ENCODE peak calls at places on chromosomes 16 and 17, in five cellular contexts. J is CD8-positive, alpha-beta T cell; I is hepatocyte; Z is right lobe of liver; T is left ventricle myocardium inferior. S is an unnamed sample.

GRCh38 chr16:51773051-51773450 is 622.0 kb upstream of the SALL1 start:
- DNase-seq in T (no peak), J (no peak), Z (no peak), I (no peak), S (no peak)

GRCh38 chr16:7849891-7850290 is 517.2 kb downstream of the RBFOX1 start:
- DNase-seq in J (no peak), T (no peak), Z (no peak), I (no peak), S (no peak)

GRCh38 chr16:72978212-72978611 is 69.7 kb downstream of the ZFHX3 start:
- DNase-seq in Z (peak), J (no peak), I (no peak), T (no peak), S (no peak)

GRCh38 chr16:81565633-81566032 is 121.0 kb downstream of the CMIP start:
- DNase-seq in Z (no peak), I (no peak), T (no peak), J (no peak), S (no peak)

GRCh38 chr16:67011274-67011673 is 17.7 kb upstream of the CBFB start:
- DNase-seq in Z (no peak), J (no peak), T (no peak), I (no peak), S (no peak)

GRCh38 chr17:74156878-74157277 is 46.6 kb upstream of the RPL38 start:
- DNase-seq in I (no peak), T (no peak), J (no peak), Z (no peak), S (no peak)

GRCh38 chr17:37483311-37484039 is 6.2 kb upstream of the DUSP14 start:
- DNase-seq in I (peak), Z (no peak), J (no peak), T (no peak), S (no peak)

GRCh38 chr17:74089869-74090464 is 113.5 kb upstream of the RPL38 start:
- DNase-seq in J (no peak), Z (peak), T (no peak), I (peak), S (no peak)

GRCh38 chr16:83068686-83069085 is 441.9 kb downstream of the CDH13 start:
- DNase-seq in T (no peak), I (no peak), Z (no peak), J (no peak), S (no peak)

GRCh38 chr17:33370384-33370783 is 77.3 kb upstream of the ASIC2 start:
- DNase-seq in T (no peak), I (no peak), J (no peak), Z (no peak), S (no peak)

GRCh38 chr16:23521037-23521743 is 10.9 kb upstream of the GGA2 start:
- DNase-seq in J (no peak), I (no peak), Z (no peak), T (no peak), S (no peak)

GRCh38 chr16:49422896-49423295 is 49.3 kb downstream of the C16orf78 start:
- DNase-seq in T (no peak), Z (no peak), I (no peak), J (no peak), S (no peak)

GRCh38 chr17:16288860-16289571 is 64.3 kb downstream of the CENPV start:
- DNase-seq in I (peak), Z (no peak), T (no peak), J (no peak), S (no peak)

GRCh38 chr16:55701442-55702319 is 45.9 kb downstream of the SLC6A2 start:
- DNase-seq in I (peak), J (peak), Z (peak), T (peak), S (peak)

GRCh38 chr16:79598341-79599181 is 2.0 kb downstream of the MAF start:
- DNase-seq in J (peak), T (peak), I (peak), Z (peak), S (peak)

GRCh38 chr17:65182233-65182632 is 45.1 kb downstream of the RGS9 start:
- DNase-seq in J (no peak), Z (no peak), I (no peak), T (no peak), S (no peak)

GRCh38 chr17:75876190-75876937 is 2.0 kb downstream of the TRIM47 start:
- DNase-seq in T (peak), J (peak), Z (peak), I (peak), S (peak)

DNA sequence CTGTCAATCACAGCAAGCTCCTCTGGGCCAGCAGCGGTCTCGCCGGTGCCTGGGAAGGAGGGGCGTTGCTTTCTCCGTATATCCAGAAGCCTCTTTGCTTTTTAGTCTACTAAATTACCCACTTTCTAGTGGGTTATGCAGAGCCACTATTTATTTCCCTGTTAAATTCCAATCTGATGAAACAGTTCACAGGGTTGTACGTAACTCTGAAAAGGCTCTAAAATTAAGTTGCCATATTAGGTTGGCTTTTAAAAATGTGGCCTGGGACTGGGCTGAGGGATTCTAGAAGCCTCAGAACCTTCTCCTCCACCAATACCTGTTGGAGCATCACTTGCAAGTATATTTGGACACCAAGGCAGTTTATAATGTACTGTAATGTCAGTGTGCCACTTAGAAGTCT is 27.2 kb downstream of the MARCHF10 start:
- DNase-seq in J (no peak), T (no peak), Z (no peak), I (no peak), S (no peak)
- H3K27ac ChIP-seq in J (no peak), T (no peak), Z (no peak), I (no peak), S (no peak)

GRCh38 chr17:50372222-50372621 is 762 bp downstream of the MRPL27 start:
- DNase-seq in I (no peak), J (no peak), T (no peak), Z (no peak), S (no peak)
- H3K27ac ChIP-seq in I (peak), J (peak), T (peak), Z (no peak), S (peak)

DNA sequence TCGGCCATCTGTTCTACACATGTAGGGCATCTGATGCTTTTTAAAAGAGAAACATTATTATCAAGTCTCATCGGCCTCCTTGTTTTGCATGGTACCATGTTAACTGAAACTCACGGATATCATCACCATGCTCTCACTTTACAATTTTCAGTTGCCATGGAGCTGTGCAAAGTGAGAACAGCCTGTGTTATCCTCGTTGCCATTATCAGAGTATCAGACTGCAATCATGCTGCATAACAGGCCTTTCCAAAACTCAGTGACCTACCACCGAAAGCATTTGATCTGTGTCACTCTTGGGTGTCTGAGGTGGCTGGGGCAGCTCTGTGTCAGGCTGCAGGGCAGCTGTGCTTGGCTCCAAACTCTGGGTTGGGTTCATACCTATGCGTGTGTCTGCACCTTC is 110.2 kb downstream of the C17orf67 start:
- DNase-seq in T (no peak), J (no peak), Z (no peak), I (no peak), S (no peak)
- H3K27ac ChIP-seq in T (no peak), J (no peak), Z (no peak), I (no peak), S (no peak)

GRCh38 chr17:59516451-59516850 is 49.0 kb upstream of the DHX40 start:
- DNase-seq in J (no peak), Z (no peak), T (no peak), I (no peak), S (no peak)

GRCh38 chr17:59511726-59512125 is 53.7 kb upstream of the DHX40 start:
- DNase-seq in T (no peak), J (no peak), Z (no peak), I (no peak), S (no peak)

GRCh38 chr17:59512844-59513383 is 52.5 kb upstream of the DHX40 start:
- DNase-seq in Z (no peak), I (no peak), T (no peak), J (no peak), S (no peak)

GRCh38 chr17:59510611-59511010 is 54.8 kb upstream of the DHX40 start:
- DNase-seq in J (no peak), Z (no peak), I (no peak), T (no peak), S (no peak)

GRCh38 chr17:59513934-59514841 is 51.2 kb upstream of the DHX40 start:
- DNase-seq in J (no peak), I (peak), Z (peak), T (peak), S (no peak)
- H3K27ac ChIP-seq in J (no peak), I (peak), Z (peak), T (no peak), S (no peak)

GRCh38 chr17:61718022-61718421 is 127.0 kb upstream of the NACA2 start:
- DNase-seq in T (no peak), I (no peak), J (no peak), Z (no peak), S (no peak)
- H3K27ac ChIP-seq in T (no peak), I (no peak), J (no peak), Z (no peak), S (no peak)